ENCODE peak calls at places on chromosome 21, in five cellular contexts. T, M, Z, B and D are unnamed samples.

GRCh38 chr21:46426313-46427046 is 32.2 kb upstream of the DIP2A start:
- DNase-seq in M (no peak), T (no peak), Z (no peak), B (no peak), D (no peak)

GRCh38 chr21:31008355-31008754 is 29.9 kb downstream of the KRTAP19-8 start:
- DNase-seq in B (no peak), Z (no peak), M (no peak), T (no peak), D (no peak)

GRCh38 chr21:33578959-33579542 is 9.4 kb downstream of the DONSON start:
- DNase-seq in B (no peak), Z (no peak), M (no peak), T (no peak), D (no peak)

GRCh38 chr21:16046625-16047340 is 317.0 kb downstream of the USP25 start:
- DNase-seq in Z (no peak), B (no peak), M (peak), T (no peak), D (no peak)

GRCh38 chr21:32253215-32253641 is 25.6 kb downstream of the MIS18A start:
- DNase-seq in Z (peak), M (no peak), T (no peak), B (no peak), D (peak)

GRCh38 chr21:39373634-39374033 is 24.7 kb upstream of the HMGN1 start:
- DNase-seq in B (no peak), M (peak), Z (no peak), T (no peak), D (no peak)

GRCh38 chr21:35933466-35933865 is 126.9 kb downstream of the SETD4 start:
- DNase-seq in B (no peak), T (no peak), M (peak), Z (no peak), D (peak)

GRCh38 chr21:45313015-45313414 is 25.3 kb upstream of the POFUT2 start:
- DNase-seq in B (no peak), M (no peak), Z (no peak), T (no peak), D (no peak)

GRCh38 chr21:33367309-33367973 is 35.8 kb upstream of the IFNGR2 start:
- DNase-seq in Z (no peak), B (no peak), M (no peak), T (no peak), D (no peak)

GRCh38 chr21:34574581-34574980 is 40.3 kb downstream of the RCAN1 start:
- DNase-seq in M (no peak), Z (no peak), T (no peak), B (no peak), D (no peak)

GRCh38 chr21:16370176-16370575 is 640.4 kb downstream of the USP25 start:
- DNase-seq in M (no peak), B (no peak), Z (no peak), T (no peak), D (no peak)

GRCh38 chr21:36535618-36536241 is 55.8 kb upstream of the CLDN14 start:
- DNase-seq in M (no peak), Z (no peak), T (no peak), B (no peak), D (peak)

GRCh38 chr21:21345296-21345695 is 347.1 kb downstream of the NCAM2 start:
- DNase-seq in B (no peak), T (no peak), Z (no peak), M (no peak), D (no peak)

GRCh38 chr21:15894596-15894995 is 164.8 kb downstream of the USP25 start:
- DNase-seq in Z (no peak), B (no peak), M (no peak), T (no peak), D (no peak)

GRCh38 chr21:20662523-20662922 is 335.7 kb upstream of the NCAM2 start:
- DNase-seq in Z (no peak), B (no peak), T (no peak), M (no peak), D (no peak)

GRCh38 chr21:46572850-46573249 is 32.0 kb downstream of the S100B start:
- DNase-seq in B (no peak), M (no peak), Z (no peak), T (no peak), D (no peak)

GRCh38 chr21:32626633-32627196 is 14.5 kb upstream of the CFAP298 start:
- DNase-seq in M (peak), Z (no peak), B (no peak), T (no peak), D (no peak)

GRCh38 chr21:35015435-35016024 is 33.6 kb downstream of the RUNX1 start:
- DNase-seq in M (no peak), B (no peak), Z (no peak), T (no peak), D (no peak)

GRCh38 chr21:27564684-27565280 is 597.9 kb upstream of the ADAMTS5 start:
- DNase-seq in M (peak), Z (no peak), T (no peak), B (peak), D (no peak)

GRCh38 chr21:22343303-22343702 is 1345.1 kb downstream of the NCAM2 start:
- DNase-seq in Z (no peak), T (no peak), M (no peak), B (no peak), D (no peak)

GRCh38 chr21:39489380-39489924 is 37.7 kb downstream of the SH3BGR start:
- DNase-seq in T (no peak), Z (no peak), B (no peak), M (no peak), D (no peak)

GRCh38 chr21:36478207-36478701 is 1.7 kb downstream of the CLDN14 start:
- DNase-seq in Z (no peak), T (peak), B (no peak), M (peak), D (no peak)

GRCh38 chr21:26116456-26117011 is 54.0 kb downstream of the APP start:
- DNase-seq in T (no peak), Z (no peak), B (no peak), M (no peak), D (no peak)

GRCh38 chr21:23374155-23374554 is 2233.1 kb downstream of the MRPL39 start:
- DNase-seq in M (no peak), B (no peak), T (no peak), Z (no peak), D (no peak)

GRCh38 chr21:39923441-39923840 is 56.2 kb downstream of the PCP4 start:
- DNase-seq in M (no peak), Z (no peak), T (no peak), B (no peak), D (no peak)

GRCh38 chr21:37871121-37871862 is 45.0 kb downstream of the KCNJ6 start:
- DNase-seq in M (peak), T (no peak), Z (no peak), B (no peak), D (no peak)

GRCh38 chr21:21236981-21237380 is 238.8 kb downstream of the NCAM2 start:
- DNase-seq in T (no peak), Z (no peak), B (no peak), M (no peak), D (no peak)

GRCh38 chr21:31622397-31622796 is 37.1 kb upstream of the SOD1 start:
- DNase-seq in M (no peak), T (no peak), B (no peak), Z (no peak), D (no peak)

GRCh38 chr21:45669382-45669781 is 25.9 kb downstream of the PCBP3 start:
- DNase-seq in T (no peak), M (no peak), B (no peak), Z (no peak), D (no peak)

GRCh38 chr21:46557469-46557868 is 47.4 kb downstream of the S100B start:
- DNase-seq in B (peak), M (no peak), T (no peak), Z (no peak), D (peak)

GRCh38 chr21:46114963-46115362 is 17.1 kb downstream of the COL6A2 start:
- DNase-seq in T (no peak), B (no peak), M (no peak), Z (peak), D (no peak)

GRCh38 chr21:43191971-43192370 is 23.2 kb downstream of the CRYAA start:
- DNase-seq in B (no peak), Z (no peak), M (no peak), T (no peak), D (peak)
- H3K27ac ChIP-seq in B (no peak), Z (no peak), M (no peak), T (no peak), D (no peak)

DNA sequence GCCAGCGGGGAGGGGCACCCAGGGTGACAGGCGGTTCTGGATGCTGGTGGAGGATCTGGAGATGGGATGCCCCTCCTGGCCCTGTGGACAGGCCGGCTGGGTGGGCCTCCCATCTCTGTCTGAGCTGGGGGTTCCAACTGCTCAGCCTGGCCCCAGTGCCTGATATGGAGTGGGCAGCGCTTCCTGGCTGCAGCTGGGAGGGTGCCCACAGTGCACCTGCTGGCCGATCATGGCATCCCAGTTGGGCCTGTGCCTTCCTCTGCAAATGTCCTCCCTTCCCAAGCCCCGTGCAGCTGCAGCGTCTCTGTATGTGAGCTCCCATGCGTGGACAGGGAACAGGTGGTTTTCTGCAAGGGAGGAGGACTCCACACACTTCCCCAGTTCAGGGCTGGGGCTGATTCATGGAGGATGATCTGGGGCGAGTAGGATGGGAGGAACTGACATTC is 2.1 kb downstream of the PFKL start:
- DNase-seq in M (no peak), Z (no peak), B (peak), T (no peak), D (no peak)
- TF ChIP-seq CTCF in M (peak), Z (no peak), B (no peak), T (no peak), D (no peak)

GRCh38 chr21:17783003-17783402 is 36.2 kb downstream of the C21orf91 start:
- DNase-seq in Z (no peak), T (no peak), B (no peak), M (no peak), D (no peak)

GRCh38 chr21:17782051-17782450 is 37.1 kb downstream of the C21orf91 start:
- DNase-seq in B (no peak), Z (no peak), M (no peak), T (no peak), D (no peak)

GRCh38 chr21:17784604-17785402 is 34.4 kb downstream of the C21orf91 start:
- DNase-seq in Z (no peak), T (no peak), M (no peak), B (no peak), D (no peak)

GRCh38 chr21:17785403-17785788 is 33.8 kb downstream of the C21orf91 start:
- DNase-seq in T (no peak), M (no peak), B (no peak), Z (no peak), D (no peak)

GRCh38 chr21:17783816-17784598 is 35.1 kb downstream of the C21orf91 start:
- DNase-seq in T (no peak), M (no peak), B (no peak), Z (no peak), D (no peak)
- H3K4me3 ChIP-seq in T (no peak), M (no peak), B (no peak), Z (no peak), D (no peak)

DNA sequence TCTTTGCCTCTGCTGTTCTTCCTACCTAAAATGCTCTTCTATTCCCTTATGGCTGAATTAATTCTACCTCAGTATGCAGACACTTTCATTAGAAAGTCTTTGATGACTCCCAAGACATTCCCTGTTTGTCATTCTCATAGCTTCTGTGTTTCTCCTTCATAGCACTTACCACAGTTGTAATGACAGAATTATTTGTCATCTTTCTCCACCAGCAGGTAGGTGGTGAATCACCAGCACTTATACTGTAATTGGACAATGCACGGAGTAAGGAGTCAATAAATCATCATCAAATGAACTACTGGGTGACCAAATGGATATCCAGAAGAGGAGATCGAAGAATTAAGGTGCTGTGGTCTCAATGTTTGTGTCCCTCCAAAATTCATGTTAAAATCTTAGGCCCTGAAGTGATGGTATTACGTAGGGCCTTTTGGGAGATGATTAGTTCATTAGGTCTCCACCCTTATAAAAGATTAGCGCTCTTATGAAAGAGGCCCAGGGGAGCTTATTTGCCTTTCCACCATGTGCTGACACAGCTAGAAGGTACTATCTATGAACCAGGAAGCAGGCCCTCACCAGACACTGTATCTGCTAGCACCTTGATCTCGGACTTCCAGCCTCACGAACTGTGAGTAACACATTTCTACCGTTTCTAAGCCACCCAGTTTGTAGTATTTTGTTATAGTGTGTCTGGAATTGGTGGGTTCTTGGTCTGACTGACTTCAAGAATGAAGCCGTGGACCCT is 2.4 kb upstream of the CCT8 start:
- DNase-seq in B (no peak), T (peak), M (no peak), Z (no peak), D (no peak)
- H3K27ac ChIP-seq in B (no peak), T (no peak), M (no peak), Z (no peak), D (peak)

GRCh38 chr21:25039461-25040380 is 567.6 kb downstream of the MRPL39 start:
- DNase-seq in T (peak), Z (no peak), B (no peak), M (no peak), D (no peak)
- TF ChIP-seq CTCF in T (peak), Z (no peak), B (no peak), M (peak), D (no peak)

GRCh38 chr21:41169701-41170100 is 1.7 kb downstream of the BACE2 start:
- DNase-seq in Z (no peak), B (no peak), M (no peak), T (no peak), D (no peak)

GRCh38 chr21:41166947-41167346 is 1.0 kb upstream of the BACE2 start:
- DNase-seq in T (no peak), M (no peak), Z (peak), B (no peak), D (no peak)

GRCh38 chr21:41169258-41169576 is 1.3 kb downstream of the BACE2 start:
- DNase-seq in M (no peak), T (no peak), Z (no peak), B (no peak), D (no peak)

GRCh38 chr21:41168391-41169257 is 664 bp downstream of the BACE2 start:
- DNase-seq in M (peak), B (peak), T (no peak), Z (peak), D (peak)

GRCh38 chr21:41167348-41168342 is at the start of gene BACE2:
- DNase-seq in B (peak), M (peak), Z (peak), T (no peak), D (peak)
- H3K4me3 ChIP-seq in B (peak), M (peak), Z (peak), T (peak), D (peak)